ENCODE peak calls at places on chromosomes 11 and 22, in four cellular contexts. One of them, this sample, is unnamed.

GRCh38 chr11:29527391-29527936 is 489.4 kb downstream of the KCNA4 start:
- DNase-seq in K562: no peak
- DNase-seq in HepG2: peak; percentile 35
- DNase-seq in GM12878: no peak
- DNase-seq in this sample: no peak

GRCh38 chr11:110896358-110896757 is 184.1 kb upstream of the ARHGAP20 start:
- DNase-seq in K562: no peak
- DNase-seq in HepG2: no peak
- DNase-seq in GM12878: no peak
- DNase-seq in this sample: no peak

GRCh38 chr11:123696183-123696582 is 41.8 kb upstream of the SCN3B start:
- DNase-seq in K562: no peak
- DNase-seq in HepG2: no peak
- DNase-seq in GM12878: no peak
- DNase-seq in this sample: no peak

GRCh38 chr22:34281738-34282137 is 361.5 kb upstream of the LARGE1 start:
- DNase-seq in K562: no peak
- DNase-seq in HepG2: no peak
- DNase-seq in GM12878: no peak
- DNase-seq in this sample: no peak

GRCh38 chr11:80970016-80970516 is 1529.2 kb upstream of the TENM4 start:
- DNase-seq in K562: no peak
- DNase-seq in HepG2: no peak
- DNase-seq in GM12878: no peak
- DNase-seq in this sample: no peak

GRCh38 chr22:42334875-42335512 is 64.5 kb upstream of the TCF20 start:
- DNase-seq in K562: no peak
- DNase-seq in HepG2: no peak
- DNase-seq in GM12878: no peak
- DNase-seq in this sample: no peak

GRCh38 chr11:75450826-75451783 is 18.1 kb upstream of the KLHL35 start:
- DNase-seq in K562: peak; percentile 68
- DNase-seq in HepG2: no peak
- DNase-seq in GM12878: no peak
- DNase-seq in this sample: peak; percentile 57

GRCh38 chr22:42080287-42080686 is 787 bp downstream of the SMDT1 start:
- DNase-seq in K562: peak; percentile 35
- DNase-seq in HepG2: no peak
- DNase-seq in GM12878: no peak
- DNase-seq in this sample: peak; percentile 28

GRCh38 chr11:17845431-17845881 is 110.9 kb downstream of the KCNC1 start:
- DNase-seq in K562: no peak
- DNase-seq in HepG2: no peak
- DNase-seq in GM12878: no peak
- DNase-seq in this sample: no peak

GRCh38 chr11:134506046-134506445 is 94.0 kb upstream of the B3GAT1 start:
- DNase-seq in K562: no peak
- DNase-seq in HepG2: no peak
- DNase-seq in GM12878: no peak
- DNase-seq in this sample: no peak

DNA sequence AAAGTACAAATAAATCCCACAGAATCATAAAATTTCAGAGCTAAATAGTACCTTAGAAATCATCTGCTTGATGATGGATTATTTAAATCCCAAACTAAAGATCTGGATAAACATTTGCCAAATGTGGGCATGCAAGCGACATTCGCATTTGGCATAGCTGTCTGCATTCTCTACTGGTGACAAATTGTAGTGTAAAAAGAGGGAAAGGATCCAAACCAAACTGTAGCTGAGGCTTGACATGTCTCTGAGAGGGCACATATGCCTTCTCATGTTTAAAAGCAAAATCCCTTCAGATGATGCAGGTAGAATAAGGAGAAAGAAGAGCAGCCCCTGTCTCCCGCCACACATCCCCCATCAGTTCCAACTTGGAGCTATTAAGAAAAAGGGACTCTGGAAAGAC is 257.5 kb upstream of the MTNR1B start:
- DNase-seq in K562: no peak
- DNase-seq in HepG2: no peak
- DNase-seq in GM12878: no peak
- DNase-seq in this sample: no peak
- TF ChIP-seq FOXK2 in K562: no peak
- TF ChIP-seq FOXK2 in HepG2: no peak
- TF ChIP-seq FOXK2 in GM12878: no peak
- TF ChIP-seq FOXK2 in this sample: no peak

DNA sequence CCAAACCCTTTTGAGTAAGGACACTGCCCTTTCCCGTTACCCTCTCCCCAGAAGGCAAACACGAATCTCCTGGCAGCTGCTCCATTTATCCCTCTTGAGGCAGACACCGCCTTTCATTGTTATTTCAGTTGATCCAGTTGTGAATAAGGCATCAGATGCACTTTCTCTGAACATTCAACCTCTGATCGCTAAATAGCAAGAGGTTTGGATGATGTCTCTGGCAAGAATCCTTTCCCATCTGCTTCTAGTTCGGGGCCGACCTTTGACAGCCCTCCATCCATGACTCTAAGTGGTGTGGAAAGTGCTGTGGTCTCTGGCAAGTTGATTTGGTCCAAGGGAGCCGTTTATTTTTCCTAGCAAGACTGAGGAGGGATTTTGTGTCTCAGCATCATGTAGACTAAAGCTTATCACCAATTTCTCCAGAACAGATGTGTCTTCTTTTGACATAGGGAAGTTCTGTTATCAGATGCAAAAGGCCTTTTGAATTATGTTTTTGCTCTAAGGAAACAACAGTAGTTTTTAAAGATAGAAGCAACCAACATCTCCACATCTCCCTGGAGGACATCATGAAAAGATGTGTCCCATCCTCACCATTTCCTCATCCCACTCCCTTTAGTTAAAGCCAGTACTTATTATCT is 123.6 kb downstream of the CCDC34 start:
- DNase-seq in K562: no peak
- DNase-seq in HepG2: no peak
- DNase-seq in GM12878: no peak
- DNase-seq in this sample: no peak
- TF ChIP-seq FOXK2 in K562: no peak
- TF ChIP-seq FOXK2 in HepG2: no peak
- TF ChIP-seq FOXK2 in GM12878: no peak
- TF ChIP-seq FOXK2 in this sample: no peak

GRCh38 chr22:39820266-39820665 is 73.3 kb downstream of the ENTHD1 start:
- DNase-seq in K562: peak; percentile 52
- DNase-seq in HepG2: no peak
- DNase-seq in GM12878: no peak
- DNase-seq in this sample: no peak
- TF ChIP-seq FOXK2 in K562: no peak
- TF ChIP-seq FOXK2 in HepG2: no peak
- TF ChIP-seq FOXK2 in GM12878: no peak
- TF ChIP-seq FOXK2 in this sample: no peak

GRCh38 chr11:114165326-114166230 is 106.1 kb downstream of the ZBTB16 start:
- DNase-seq in K562: no peak
- DNase-seq in HepG2: no peak
- DNase-seq in GM12878: no peak
- DNase-seq in this sample: no peak
- TF ChIP-seq FOXK2 in K562: no peak
- TF ChIP-seq FOXK2 in HepG2: no peak
- TF ChIP-seq FOXK2 in GM12878: no peak
- TF ChIP-seq FOXK2 in this sample: no peak